ENCODE peak calls at places on chromosomes 12 and 14, in five cellular contexts. T, N, A, R and D are unnamed samples.

GRCh38 chr12:10501031-10501430 is 4.7 kb upstream of the EIF2S3B start:
- DNase-seq in R (no peak), N (peak; percentile 38), T (peak; percentile 0), A (no peak), D (no peak)

GRCh38 chr12:108379761-108380160 is 40.6 kb upstream of the CMKLR1 start:
- DNase-seq in N (no peak), T (no peak), R (no peak), A (no peak), D (no peak)

GRCh38 chr14:94062344-94062904 is 18.6 kb downstream of the DDX24 start:
- DNase-seq in N (no peak), A (no peak), T (peak; percentile 89), R (no peak), D (no peak)

GRCh38 chr12:48198619-48198973 is 4.5 kb downstream of the OR10AD1 start:
- DNase-seq in R (no peak), N (peak; percentile 42), A (peak; percentile 44), T (peak; percentile 31), D (no peak)

GRCh38 chr12:123398177-123398916 is 14.4 kb downstream of the KMT5A start:
- DNase-seq in N (peak; percentile 83), T (peak; percentile 82), R (peak; percentile 56), A (no peak), D (no peak)

GRCh38 chr12:123075591-123076171 is 75.2 kb downstream of the PITPNM2 start:
- DNase-seq in T (peak; percentile 58), N (no peak), R (no peak), A (no peak), D (peak; percentile 49)

GRCh38 chr14:68945585-68946289 is 33.4 kb downstream of the ACTN1 start:
- DNase-seq in A (no peak), N (no peak), T (no peak), R (no peak), D (no peak)

GRCh38 chr14:22976620-22977433 is 5.5 kb downstream of the AJUBA start:
- DNase-seq in R (no peak), A (no peak), T (peak; percentile 55), N (peak; percentile 76), D (no peak)

GRCh38 chr14:103084021-103084919 is at the start of gene LBHD2:
- DNase-seq in A (no peak), R (no peak), N (peak; percentile 37), T (peak; percentile 25), D (no peak)

GRCh38 chr12:25053021-25053271 is 104.0 kb upstream of the BCAT1 start:
- DNase-seq in R (no peak), A (no peak), N (no peak), T (no peak), D (no peak)

GRCh38 chr14:70707138-70708038 is 65.7 kb downstream of the TTC9 start:
- DNase-seq in N (peak; percentile 63), R (no peak), A (peak; percentile 60), T (peak; percentile 89), D (no peak)

GRCh38 chr12:46267618-46268348 is 1.1 kb downstream of the SLC38A1 start:
- DNase-seq in R (no peak), N (peak; percentile 28), A (no peak), T (peak; percentile 34), D (peak; percentile 14)

GRCh38 chr14:103155013-103155412 is 31.8 kb downstream of the TNFAIP2 start:
- DNase-seq in R (no peak), N (peak; percentile 54), A (no peak), T (no peak), D (no peak)

GRCh38 chr14:64788706-64789105 is 84.5 kb downstream of the PLEKHG3 start:
- DNase-seq in N (peak; percentile 84), A (no peak), T (peak; percentile 97), R (no peak), D (no peak)

GRCh38 chr12:92574046-92574783 is 128.6 kb upstream of the PLEKHG7 start:
- DNase-seq in N (peak; percentile 29), A (no peak), T (peak; percentile 30), R (no peak), D (no peak)

GRCh38 chr12:39467432-39467870 is 24.5 kb upstream of the KIF21A start:
- DNase-seq in T (peak; percentile 37), N (peak; percentile 41), A (no peak), R (no peak), D (no peak)

GRCh38 chr12:121536929-121537813 is 43.7 kb downstream of the KDM2B start:
- DNase-seq in N (peak; percentile 76), R (peak; percentile 40), T (peak; percentile 72), A (peak; percentile 74), D (peak; percentile 50)

GRCh38 chr12:119068129-119068856 is 87.0 kb downstream of the SRRM4 start:
- DNase-seq in T (no peak), A (no peak), R (no peak), N (no peak), D (no peak)
- H3K27me3 ChIP-seq in T (no peaks in the 10 kb centered on the region), A (peaks cover 33% of the 10 kb centered on the region), R (no peaks in the 10 kb centered on the region), N (no peaks in the 10 kb centered on the region), D (no peaks in the 10 kb centered on the region)

GRCh38 chr12:129790930-129791329 is 112.9 kb downstream of the TMEM132D start:
- DNase-seq in A (no peak), R (no peak), N (no peak), T (no peak), D (no peak)
- H3K27me3 ChIP-seq in A (no peaks in the 10 kb centered on the region), R (no peaks in the 10 kb centered on the region), N (no peaks in the 10 kb centered on the region), T (no peaks in the 10 kb centered on the region), D (no peaks in the 10 kb centered on the region)

DNA sequence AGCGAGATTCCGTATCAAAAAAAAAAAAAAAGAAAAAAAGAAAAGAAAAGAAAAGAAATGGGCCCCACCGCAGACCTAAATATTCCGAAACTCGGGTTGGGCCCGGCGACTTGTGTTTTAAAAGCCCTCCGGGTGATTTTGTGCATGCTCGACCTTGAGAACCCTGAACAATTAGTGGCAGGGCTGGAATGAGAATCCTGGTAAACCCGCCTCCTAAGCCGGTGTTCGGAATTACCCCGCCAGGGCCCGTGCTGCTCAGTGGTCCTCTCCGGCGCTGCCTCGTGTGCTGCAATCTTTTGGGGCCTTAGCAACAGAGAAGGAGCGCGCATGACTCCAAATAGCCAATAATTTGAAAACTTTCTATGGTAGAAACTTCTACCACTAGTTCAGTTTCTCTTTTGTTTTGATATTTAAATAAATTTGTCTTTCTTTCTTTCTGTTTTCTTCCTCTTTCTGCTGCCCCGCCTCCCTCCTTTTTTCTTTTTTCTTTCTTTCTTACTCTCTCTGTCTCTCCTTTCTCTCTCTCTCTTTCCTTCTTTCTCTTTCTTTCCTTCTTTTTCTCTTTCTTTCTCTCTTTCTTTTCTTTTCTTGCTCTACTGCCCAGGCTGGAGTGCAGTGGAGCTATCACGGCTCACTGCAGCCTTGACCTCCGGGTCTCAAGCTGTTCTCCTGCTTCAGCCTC is 1.5 kb upstream of the GALNT6 start:
- DNase-seq in R (no peak), N (no peak), T (peak; percentile 54), A (no peak), D (no peak)
- H3K27me3 ChIP-seq in R (no peaks in the 10 kb centered on the region), N (peaks cover 21% of the 10 kb centered on the region), T (no peaks in the 10 kb centered on the region), A (no peaks in the 10 kb centered on the region), D (no peaks in the 10 kb centered on the region)

GRCh38 chr12:457676-458075 is 2.1 kb upstream of the B4GALNT3 start:
- DNase-seq in A (no peak), R (no peak), T (no peak), N (no peak), D (no peak)
- H3K27me3 ChIP-seq in A (no peaks in the 10 kb centered on the region), R (no peaks in the 10 kb centered on the region), T (peaks cover 48% of the 10 kb centered on the region), N (no peaks in the 10 kb centered on the region), D (no peaks in the 10 kb centered on the region)

DNA sequence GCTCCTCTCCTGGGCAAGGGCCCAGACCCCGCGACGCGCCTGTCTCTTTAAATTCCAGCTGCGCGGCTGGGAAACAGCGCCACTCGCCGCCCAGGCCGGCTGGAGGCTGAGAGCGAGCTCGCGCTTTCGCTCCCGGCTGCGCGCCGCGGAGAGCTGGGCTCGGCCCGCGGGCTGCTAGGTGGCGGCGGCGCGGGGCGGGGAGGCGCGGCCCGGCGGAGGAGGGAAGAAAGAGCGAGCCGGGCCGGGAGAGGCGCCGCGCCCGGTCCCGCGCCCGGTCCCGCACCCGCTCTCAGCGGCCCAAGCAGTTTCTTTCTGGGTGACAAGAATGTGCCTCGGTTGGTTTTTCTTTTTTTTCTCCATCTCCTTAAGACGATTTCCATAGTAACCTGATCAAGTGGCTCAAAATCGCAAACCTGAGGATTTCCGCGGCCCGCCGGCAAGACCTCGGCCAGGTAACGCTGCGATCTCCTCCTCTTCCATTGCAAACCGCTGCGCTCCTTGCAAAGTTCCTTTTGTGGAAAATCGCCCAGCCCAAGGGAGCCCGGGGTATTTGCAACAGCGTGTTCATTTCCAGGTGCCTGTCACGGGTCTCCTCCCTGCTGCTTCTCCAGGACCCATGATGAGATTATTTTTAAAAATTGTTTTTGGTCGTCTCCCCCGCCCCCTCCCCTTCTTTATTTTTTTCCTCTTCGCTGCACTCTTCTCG is 259.5 kb upstream of the E2F7 start:
- DNase-seq in R (no peak), N (peak; percentile 76), T (peak; percentile 75), A (peak; percentile 27), D (no peak)
- H3K27me3 ChIP-seq in R (no peaks in the 10 kb centered on the region), N (peaks cover 54% of the 10 kb centered on the region), T (peaks cover 5% of the 10 kb centered on the region), A (no peaks in the 10 kb centered on the region), D (peaks cover 7% of the 10 kb centered on the region)

GRCh38 chr14:36667679-36668078 is 6.0 kb downstream of the PAX9 start:
- DNase-seq in A (no peak), R (no peak), N (no peak), T (no peak), D (no peak)
- H3K27me3 ChIP-seq in A (peaks cover 61% of the 10 kb centered on the region), R (peaks cover 4% of the 10 kb centered on the region), N (peaks cover 95% of the 10 kb centered on the region), T (peaks cover 35% of the 10 kb centered on the region), D (peaks cover 38% of the 10 kb centered on the region)